ENCODE peak calls at places on chromosomes 11 and 22, in eight cellular contexts. One of them, this sample, is unnamed.

GRCh38 chr11:70297341-70297740 is 26.9 kb downstream of the PPFIA1 start:
- DNase-seq in cardiac muscle cell: no peak
- DNase-seq in CD8-positive, alpha-beta memory T cell: no peak
- DNase-seq in cardiac fibroblast: no peak
- DNase-seq in neural progenitor cell: no peak
- DNase-seq in IMR-90: peak; percentile 40
- DNase-seq in naive B cell: no peak
- DNase-seq in effector CD4-positive, alpha-beta T cell: no peak
- DNase-seq in this sample: no peak

GRCh38 chr22:49968831-49969661 is 8.5 kb downstream of the PIM3 start:
- DNase-seq in effector CD4-positive, alpha-beta T cell: no peak
- DNase-seq in cardiac fibroblast: no peak
- DNase-seq in naive B cell: peak; percentile 20
- DNase-seq in IMR-90: no peak
- DNase-seq in neural progenitor cell: peak; percentile 3
- DNase-seq in cardiac muscle cell: no peak
- DNase-seq in CD8-positive, alpha-beta memory T cell: no peak
- DNase-seq in this sample: peak; percentile 17

GRCh38 chr11:60377737-60378136 is 595 bp upstream of the MS4A7 start:
- DNase-seq in CD8-positive, alpha-beta memory T cell: no peak
- DNase-seq in cardiac fibroblast: no peak
- DNase-seq in cardiac muscle cell: no peak
- DNase-seq in naive B cell: peak; percentile 77
- DNase-seq in neural progenitor cell: no peak
- DNase-seq in IMR-90: no peak
- DNase-seq in effector CD4-positive, alpha-beta T cell: no peak
- DNase-seq in this sample: no peak

GRCh38 chr22:44460287-44461082 is 37.5 kb downstream of the RTL6 start:
- DNase-seq in IMR-90: no peak
- DNase-seq in effector CD4-positive, alpha-beta T cell: no peak
- DNase-seq in cardiac fibroblast: peak; percentile 35
- DNase-seq in neural progenitor cell: no peak
- DNase-seq in cardiac muscle cell: no peak
- DNase-seq in CD8-positive, alpha-beta memory T cell: no peak
- DNase-seq in naive B cell: no peak
- DNase-seq in this sample: peak; percentile 16

GRCh38 chr22:46931881-46932280 is 169.4 kb downstream of the TBC1D22A start:
- DNase-seq in IMR-90: peak; percentile 20
- DNase-seq in naive B cell: no peak
- DNase-seq in cardiac muscle cell: no peak
- DNase-seq in neural progenitor cell: no peak
- DNase-seq in effector CD4-positive, alpha-beta T cell: no peak
- DNase-seq in cardiac fibroblast: no peak
- DNase-seq in CD8-positive, alpha-beta memory T cell: no peak
- DNase-seq in this sample: no peak

GRCh38 chr22:45226681-45227186 is 14.0 kb downstream of the KIAA0930 start:
- DNase-seq in effector CD4-positive, alpha-beta T cell: no peak
- DNase-seq in CD8-positive, alpha-beta memory T cell: no peak
- DNase-seq in cardiac muscle cell: no peak
- DNase-seq in naive B cell: no peak
- DNase-seq in cardiac fibroblast: peak; percentile 49
- DNase-seq in IMR-90: no peak
- DNase-seq in neural progenitor cell: no peak
- DNase-seq in this sample: no peak

GRCh38 chr22:17334054-17334453 is 35.2 kb upstream of the CECR2 start:
- DNase-seq in neural progenitor cell: no peak
- DNase-seq in IMR-90: no peak
- DNase-seq in cardiac fibroblast: no peak
- DNase-seq in naive B cell: no peak
- DNase-seq in CD8-positive, alpha-beta memory T cell: no peak
- DNase-seq in effector CD4-positive, alpha-beta T cell: no peak
- DNase-seq in cardiac muscle cell: no peak
- DNase-seq in this sample: no peak

GRCh38 chr22:29256606-29257325 is 11.0 kb downstream of the RHBDD3 start:
- DNase-seq in CD8-positive, alpha-beta memory T cell: no peak
- DNase-seq in IMR-90: no peak
- DNase-seq in cardiac fibroblast: no peak
- DNase-seq in naive B cell: no peak
- DNase-seq in cardiac muscle cell: no peak
- DNase-seq in effector CD4-positive, alpha-beta T cell: no peak
- DNase-seq in neural progenitor cell: no peak
- DNase-seq in this sample: no peak

GRCh38 chr11:83088965-83089364 is 17.3 kb upstream of the RAB30 start:
- DNase-seq in IMR-90: no peak
- DNase-seq in effector CD4-positive, alpha-beta T cell: no peak
- DNase-seq in neural progenitor cell: no peak
- DNase-seq in CD8-positive, alpha-beta memory T cell: no peak
- DNase-seq in cardiac fibroblast: no peak
- DNase-seq in cardiac muscle cell: no peak
- DNase-seq in naive B cell: no peak
- DNase-seq in this sample: no peak

GRCh38 chr11:45163956-45164575 is 17.6 kb downstream of the PRDM11 start:
- DNase-seq in IMR-90: peak; percentile 15
- DNase-seq in neural progenitor cell: no peak
- DNase-seq in naive B cell: no peak
- DNase-seq in CD8-positive, alpha-beta memory T cell: no peak
- DNase-seq in cardiac fibroblast: no peak
- DNase-seq in cardiac muscle cell: no peak
- DNase-seq in effector CD4-positive, alpha-beta T cell: no peak
- DNase-seq in this sample: no peak

GRCh38 chr11:103433380-103433779 is 324.2 kb downstream of the DYNC2H1 start:
- DNase-seq in IMR-90: peak; percentile 94
- DNase-seq in neural progenitor cell: no peak
- DNase-seq in cardiac muscle cell: no peak
- DNase-seq in effector CD4-positive, alpha-beta T cell: no peak
- DNase-seq in naive B cell: no peak
- DNase-seq in cardiac fibroblast: peak; percentile 43
- DNase-seq in CD8-positive, alpha-beta memory T cell: no peak
- DNase-seq in this sample: no peak

GRCh38 chr22:33919591-33920501 is at the start of gene LARGE1:
- DNase-seq in cardiac fibroblast: peak; percentile 46
- DNase-seq in effector CD4-positive, alpha-beta T cell: no peak
- DNase-seq in naive B cell: peak; percentile 62
- DNase-seq in cardiac muscle cell: peak; percentile 74
- DNase-seq in CD8-positive, alpha-beta memory T cell: no peak
- DNase-seq in IMR-90: peak; percentile 20
- DNase-seq in neural progenitor cell: peak; percentile 78
- DNase-seq in this sample: no peak

GRCh38 chr11:40797981-40798380 is 661.5 kb downstream of the LRRC4C start:
- DNase-seq in IMR-90: no peak
- DNase-seq in cardiac fibroblast: no peak
- DNase-seq in cardiac muscle cell: no peak
- DNase-seq in effector CD4-positive, alpha-beta T cell: no peak
- DNase-seq in CD8-positive, alpha-beta memory T cell: no peak
- DNase-seq in naive B cell: no peak
- DNase-seq in neural progenitor cell: no peak
- DNase-seq in this sample: no peak

GRCh38 chr11:45817191-45817590 is 12.2 kb downstream of the SLC35C1 start:
- DNase-seq in IMR-90: no peak
- DNase-seq in cardiac fibroblast: no peak
- DNase-seq in naive B cell: peak; percentile 53
- DNase-seq in CD8-positive, alpha-beta memory T cell: no peak
- DNase-seq in neural progenitor cell: no peak
- DNase-seq in cardiac muscle cell: no peak
- DNase-seq in effector CD4-positive, alpha-beta T cell: no peak
- DNase-seq in this sample: no peak

GRCh38 chr11:125257185-125257584 is 92.6 kb downstream of the PKNOX2 start:
- DNase-seq in CD8-positive, alpha-beta memory T cell: no peak
- DNase-seq in effector CD4-positive, alpha-beta T cell: no peak
- DNase-seq in cardiac fibroblast: no peak
- DNase-seq in cardiac muscle cell: no peak
- DNase-seq in IMR-90: no peak
- DNase-seq in naive B cell: no peak
- DNase-seq in neural progenitor cell: peak; percentile 54
- DNase-seq in this sample: no peak

GRCh38 chr11:105719073-105719846 is 109.4 kb downstream of the GRIA4 start:
- DNase-seq in naive B cell: no peak
- DNase-seq in cardiac muscle cell: no peak
- DNase-seq in effector CD4-positive, alpha-beta T cell: no peak
- DNase-seq in CD8-positive, alpha-beta memory T cell: no peak
- DNase-seq in IMR-90: peak; percentile 92
- DNase-seq in neural progenitor cell: no peak
- DNase-seq in cardiac fibroblast: no peak
- DNase-seq in this sample: no peak

GRCh38 chr11:18703001-18703763 is 4.6 kb downstream of the TMEM86A start:
- DNase-seq in neural progenitor cell: peak; percentile 23
- DNase-seq in CD8-positive, alpha-beta memory T cell: no peak
- DNase-seq in cardiac fibroblast: no peak
- DNase-seq in cardiac muscle cell: no peak
- DNase-seq in naive B cell: no peak
- DNase-seq in IMR-90: no peak
- DNase-seq in effector CD4-positive, alpha-beta T cell: no peak
- DNase-seq in this sample: no peak